ENCODE peak calls at places on chromosomes 3 and 15, in nine cellular contexts. H, L, F, C, V, I, P, A and U are unnamed samples.

GRCh38 chr3:120908803-120909601 is 997 bp downstream of the STXBP5L start:
- DNase-seq in H (no peak), L (no peak), F (no peak), C (no peak), V (no peak), I (no peak), P (no peak), A (peak; percentile 66), U (peak; percentile 42)

GRCh38 chr15:66400351-66400774 is 13.7 kb downstream of the MAP2K1 start:
- DNase-seq in H (peak; percentile 23), L (no peak), F (no peak), C (peak; percentile 39), V (no peak), I (no peak), P (peak; percentile 18), A (no peak), U (no peak)

GRCh38 chr3:127224118-127224517 is 31.2 kb downstream of the PRR23E start:
- DNase-seq in H (no peak), L (no peak), F (no peak), C (no peak), V (no peak), I (no peak), P (no peak), A (no peak), U (peak; percentile 26)

GRCh38 chr3:197554562-197555280 is 1.0 kb downstream of the BDH1 start:
- DNase-seq in H (peak; percentile 99), L (peak; percentile 99), F (peak; percentile 89), C (peak; percentile 95), V (peak; percentile 92), I (peak; percentile 76), P (peak; percentile 98), A (peak; percentile 98), U (peak; percentile 96)

GRCh38 chr3:42843730-42844713 is 31.7 kb downstream of the CYP8B1 start:
- DNase-seq in H (no peak), L (no peak), F (no peak), C (no peak), V (no peak), I (no peak), P (no peak), A (no peak), U (no peak)

GRCh38 chr3:170809021-170809974 is 60.7 kb downstream of the RPL22L1 start:
- DNase-seq in H (peak; percentile 87), L (peak; percentile 66), F (no peak), C (peak; percentile 93), V (no peak), I (no peak), P (peak; percentile 88), A (no peak), U (peak; percentile 77)

GRCh38 chr3:112848196-112848595 is 1.5 kb upstream of the CD200R1L start:
- DNase-seq in H (no peak), L (no peak), F (no peak), C (no peak), V (no peak), I (no peak), P (no peak), A (no peak), U (no peak)

GRCh38 chr3:15420871-15421270 is 6.5 kb downstream of the METTL6 start:
- DNase-seq in H (no peak), L (no peak), F (no peak), C (no peak), V (no peak), I (no peak), P (peak; percentile 77), A (no peak), U (no peak)

GRCh38 chr15:50764331-50765201 is 940 bp downstream of the SPPL2A start:
- DNase-seq in H (peak; percentile 66), L (no peak), F (no peak), C (peak; percentile 24), V (peak; percentile 18), I (no peak), P (peak; percentile 16), A (no peak), U (peak; percentile 13)

GRCh38 chr15:67105065-67105951 is 39.9 kb downstream of the SMAD3 start:
- DNase-seq in H (peak; percentile 94), L (no peak), F (no peak), C (peak; percentile 98), V (no peak), I (no peak), P (peak; percentile 99), A (no peak), U (no peak)

GRCh38 chr3:34352932-34353331 is 554.5 kb downstream of the PDCD6IP start:
- DNase-seq in H (no peak), L (no peak), F (no peak), C (no peak), V (no peak), I (no peak), P (no peak), A (no peak), U (no peak)

GRCh38 chr3:61925721-61926120 is 364.4 kb downstream of the PTPRG start:
- DNase-seq in H (no peak), L (no peak), F (no peak), C (no peak), V (no peak), I (no peak), P (no peak), A (no peak), U (no peak)

GRCh38 chr15:66912001-66912400 is 153.4 kb upstream of the SMAD3 start:
- DNase-seq in H (no peak), L (no peak), F (peak; percentile 37), C (no peak), V (no peak), I (no peak), P (no peak), A (no peak), U (no peak)

GRCh38 chr3:114178770-114179368 is at the start of gene DRD3:
- DNase-seq in H (peak; percentile 67), L (no peak), F (no peak), C (peak; percentile 22), V (no peak), I (no peak), P (peak; percentile 28), A (peak; percentile 26), U (no peak)

GRCh38 chr15:98823012-98823458 is 174.7 kb downstream of the IGF1R start:
- DNase-seq in H (peak; percentile 52), L (no peak), F (no peak), C (peak; percentile 44), V (no peak), I (no peak), P (peak; percentile 74), A (no peak), U (no peak)

GRCh38 chr3:68089572-68089991 is 435.2 kb upstream of the SUCLG2 start:
- DNase-seq in H (no peak), L (no peak), F (no peak), C (no peak), V (no peak), I (no peak), P (peak; percentile 10), A (no peak), U (no peak)

GRCh38 chr3:101803152-101803782 is 24.3 kb downstream of the NXPE3 start:
- DNase-seq in H (peak; percentile 95), L (peak; percentile 58), F (no peak), C (peak; percentile 50), V (peak; percentile 6), I (no peak), P (peak; percentile 67), A (peak; percentile 27), U (peak; percentile 54)

GRCh38 chr3:194197396-194197960 is 61.5 kb downstream of the HES1 start:
- DNase-seq in H (no peak), L (no peak), F (no peak), C (no peak), V (no peak), I (no peak), P (no peak), A (peak; percentile 40), U (no peak)

GRCh38 chr3:133970916-133971315 is 58.8 kb downstream of the SLCO2A1 start:
- DNase-seq in H (no peak), L (no peak), F (no peak), C (no peak), V (no peak), I (no peak), P (no peak), A (no peak), U (no peak)

GRCh38 chr15:91445701-91446100 is 345.6 kb downstream of the SV2B start:
- DNase-seq in H (peak; percentile 4), L (no peak), F (no peak), C (peak; percentile 94), V (no peak), I (no peak), P (no peak), A (no peak), U (no peak)

GRCh38 chr3:130316164-130316563 is 29.3 kb upstream of the COL6A5 start:
- DNase-seq in H (peak; percentile 15), L (no peak), F (no peak), C (no peak), V (no peak), I (no peak), P (peak; percentile 6), A (no peak), U (no peak)

GRCh38 chr3:180175572-180175971 is 138.8 kb upstream of the PEX5L start:
- DNase-seq in H (no peak), L (no peak), F (no peak), C (no peak), V (no peak), I (no peak), P (no peak), A (no peak), U (no peak)

GRCh38 chr3:195549001-195549400 is 5.9 kb upstream of the PPP1R2 start:
- DNase-seq in H (no peak), L (no peak), F (no peak), C (no peak), V (no peak), I (no peak), P (no peak), A (no peak), U (no peak)

GRCh38 chr3:74661672-74662071 is 47.2 kb upstream of the CNTN3 start:
- DNase-seq in H (no peak), L (no peak), F (no peak), C (no peak), V (no peak), I (no peak), P (no peak), A (no peak), U (no peak)

GRCh38 chr3:59766165-59766872 is 716.5 kb upstream of the CFAP20DC start:
- DNase-seq in H (peak; percentile 93), L (no peak), F (no peak), C (no peak), V (no peak), I (no peak), P (peak; percentile 71), A (no peak), U (no peak)

GRCh38 chr3:186476044-186476468 is 68.1 kb downstream of the CRYGS start:
- DNase-seq in H (no peak), L (no peak), F (no peak), C (peak; percentile 48), V (no peak), I (no peak), P (no peak), A (no peak), U (no peak)

GRCh38 chr3:16112910-16113504 is 61.5 kb upstream of the GALNT15 start:
- DNase-seq in H (peak; percentile 61), L (no peak), F (no peak), C (peak; percentile 21), V (no peak), I (no peak), P (peak; percentile 75), A (no peak), U (no peak)

GRCh38 chr3:133038731-133039398 is 674 bp downstream of the TMEM108 start:
- DNase-seq in H (peak; percentile 15), L (peak; percentile 57), F (no peak), C (no peak), V (no peak), I (no peak), P (peak; percentile 4), A (peak; percentile 73), U (no peak)

GRCh38 chr3:8307545-8308110 is 194.0 kb upstream of the LMCD1 start:
- DNase-seq in H (no peak), L (no peak), F (no peak), C (no peak), V (no peak), I (no peak), P (no peak), A (no peak), U (no peak)

GRCh38 chr15:85379403-85380131 is 836 bp upstream of the AKAP13 start:
- DNase-seq in H (peak; percentile 56), L (no peak), F (peak; percentile 48), C (peak; percentile 44), V (peak; percentile 8), I (peak; percentile 6), P (peak; percentile 47), A (no peak), U (no peak)

GRCh38 chr15:91302588-91303439 is 202.8 kb downstream of the SV2B start:
- DNase-seq in H (peak; percentile 87), L (peak; percentile 80), F (no peak), C (peak; percentile 57), V (no peak), I (no peak), P (peak; percentile 55), A (peak; percentile 74), U (peak; percentile 35)